ENCODE peak calls at places on chromosomes 12 and 14, in five cellular contexts. N, S, O, W and A are unnamed samples.

GRCh38 chr14:59274991-59275391 is 86.5 kb downstream of the DAAM1 start:
- DNase-seq in N (no peak), S (no peak), W (peak; percentile 67), O (no peak), A (no peak)

GRCh38 chr12:47433876-47434275 is 272.0 kb downstream of the RPAP3 start:
- DNase-seq in S (no peak), O (no peak), N (peak; percentile 24), W (peak; percentile 5), A (no peak)

GRCh38 chr12:3988519-3989217 is 115.5 kb upstream of the PARP11 start:
- DNase-seq in N (no peak), W (no peak), O (no peak), S (no peak), A (peak; percentile 67)

GRCh38 chr12:18595406-18595805 is 142.4 kb downstream of the PLCZ1 start:
- DNase-seq in O (peak; percentile 29), S (no peak), N (no peak), W (peak; percentile 60), A (no peak)

GRCh38 chr14:53955671-53956426 is 776 bp downstream of the BMP4 start:
- DNase-seq in O (peak; percentile 79), W (no peak), S (no peak), N (peak; percentile 13), A (no peak)

GRCh38 chr12:5318874-5319273 is 113.0 kb upstream of the NTF3 start:
- DNase-seq in N (peak; percentile 88), W (peak; percentile 31), O (no peak), S (peak; percentile 56), A (no peak)

GRCh38 chr14:92470215-92470614 is 43.4 kb upstream of the RIN3 start:
- DNase-seq in O (peak; percentile 11), W (peak; percentile 79), S (no peak), N (peak; percentile 85), A (no peak)

GRCh38 chr12:120903382-120903817 is 758 bp downstream of the SPPL3 start:
- DNase-seq in W (peak; percentile 42), S (no peak), N (peak; percentile 51), O (peak; percentile 41), A (no peak)

GRCh38 chr12:98678236-98678945 is 33.3 kb downstream of the APAF1 start:
- DNase-seq in S (no peak), W (no peak), N (no peak), O (peak; percentile 16), A (no peak)

GRCh38 chr14:96363751-96364336 is 518 bp downstream of the GSKIP start:
- DNase-seq in O (peak; percentile 67), N (peak; percentile 76), S (no peak), W (peak; percentile 48), A (peak; percentile 38)

GRCh38 chr14:49940805-49941421 is 48.0 kb downstream of the ARF6 start:
- DNase-seq in S (no peak), O (no peak), N (peak; percentile 69), W (peak; percentile 36), A (peak; percentile 27)

GRCh38 chr12:92138144-92138543 is 7.5 kb downstream of the BTG1 start:
- DNase-seq in O (no peak), S (no peak), W (peak; percentile 39), N (peak; percentile 21), A (peak; percentile 5)
- H3K4me3 ChIP-seq in O (peak overlapping the region; percentile 78), S (no peak overlapping the region), W (peak overlapping the region; percentile 87), N (peak overlapping the region; percentile 95), A (peak overlapping the region; percentile 95)

DNA sequence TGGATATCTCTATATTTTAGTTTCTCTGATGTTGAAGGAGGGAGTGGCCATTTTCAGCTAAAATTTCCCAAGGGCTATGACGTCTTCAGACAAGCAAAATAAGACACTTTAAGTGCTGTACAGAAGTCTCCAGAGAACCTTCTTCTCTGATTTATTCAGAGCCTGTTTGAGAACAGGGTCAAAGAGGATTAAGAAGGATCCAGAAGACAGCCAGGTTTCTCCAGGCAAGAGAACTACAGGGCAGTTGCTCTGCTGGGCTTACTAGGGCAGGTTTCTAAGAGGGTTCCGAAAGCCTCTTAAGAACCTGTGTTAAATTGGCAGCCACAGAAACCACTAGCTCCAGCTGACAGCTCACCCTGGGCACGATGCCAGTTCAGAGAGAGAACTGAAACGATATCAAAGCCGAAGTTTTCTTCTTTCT is 1.2 kb downstream of the MGP start:
- DNase-seq in O (no peak), W (peak; percentile 67), N (peak; percentile 87), S (no peak), A (peak; percentile 95)
- H2AFZ ChIP-seq in O (peak overlapping the region; percentile 61), W (peak overlapping the region; percentile 40), N (peak overlapping the region; percentile 54), S (no peak overlapping the region), A (no peak overlapping the region)

DNA sequence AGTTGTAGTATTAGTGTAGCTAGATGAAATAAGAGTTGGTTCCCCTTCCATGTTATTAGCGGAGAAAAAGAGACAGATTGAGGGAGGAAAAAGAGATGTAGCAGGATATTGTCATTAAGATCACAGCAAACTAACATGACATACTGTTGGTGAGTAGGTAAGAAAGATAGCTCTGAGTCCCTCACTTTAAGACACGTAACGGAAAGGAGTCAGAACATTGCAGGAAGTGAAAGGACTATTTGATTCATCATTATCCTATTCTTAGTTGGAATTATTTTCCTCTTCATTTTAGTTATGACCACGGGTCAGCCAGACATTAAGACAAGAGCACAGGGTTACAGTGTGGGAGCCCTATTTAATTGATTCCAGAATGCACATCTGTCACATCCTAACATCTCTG is 54.9 kb downstream of the TMX1 start:
- DNase-seq in W (no peak), N (peak; percentile 31), O (no peak), S (no peak), A (no peak)
- TF ChIP-seq EZH2phosphoT487 in W (no peak), N (no peak), O (no peak), S (no peak), A (no peak)

DNA sequence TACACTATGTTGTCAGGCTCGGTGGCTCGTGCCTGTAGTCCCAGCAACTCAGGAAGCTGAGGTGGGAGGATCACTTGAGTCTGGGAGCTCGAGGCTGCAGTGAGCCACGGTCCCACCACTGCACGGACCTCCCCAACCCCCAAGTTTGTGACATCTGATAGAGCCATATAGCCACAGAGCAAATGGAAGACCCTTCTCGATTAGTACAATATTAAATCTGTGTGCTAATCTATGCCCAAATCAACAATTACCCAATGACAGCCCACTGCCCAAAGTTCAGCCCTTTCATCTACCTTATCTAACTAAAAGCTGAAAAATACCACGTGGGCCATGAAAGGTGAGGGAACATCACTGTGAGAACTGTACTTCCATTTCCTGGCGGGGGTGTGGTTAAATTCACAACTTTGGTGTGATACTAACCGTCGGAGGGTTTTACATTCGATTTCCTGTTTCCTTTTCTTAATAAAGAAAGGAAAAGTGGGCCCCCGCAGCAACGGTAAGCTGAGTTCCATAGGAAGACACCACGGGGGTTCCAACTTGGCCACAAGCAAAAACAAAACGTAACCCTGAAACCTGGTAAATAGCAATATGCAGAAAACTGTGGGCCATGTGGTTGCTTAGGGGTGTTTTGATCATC is 31.2 kb upstream of the FOS start:
- DNase-seq in N (no peak), O (no peak), S (no peak), W (no peak), A (peak; percentile 39)
- H3K4me3 ChIP-seq in N (no peak overlapping the region), O (no peak overlapping the region), S (no peak overlapping the region), W (no peak overlapping the region), A (no peak overlapping the region)

DNA sequence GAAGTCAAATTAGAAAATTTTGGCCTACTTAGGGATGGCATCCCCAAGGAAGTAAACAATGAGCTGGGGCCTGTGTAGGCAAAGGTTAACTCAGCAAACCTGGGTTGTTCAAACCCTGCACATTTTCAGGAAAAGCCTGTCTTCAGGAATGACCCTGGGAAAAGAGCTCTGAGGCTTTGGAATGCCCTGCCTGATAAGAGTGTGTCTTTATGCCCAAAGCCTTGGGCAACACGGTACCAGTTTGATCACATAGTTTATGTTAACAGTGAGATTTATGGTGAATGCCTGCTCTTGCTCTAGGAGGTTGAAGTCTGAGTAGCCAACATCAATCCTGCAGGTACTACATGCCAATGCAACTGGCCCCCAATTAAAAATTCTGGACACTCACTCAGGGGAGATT is 28.2 kb upstream of the STAB2 start:
- DNase-seq in S (no peak), W (peak; percentile 22), O (no peak), N (no peak), A (no peak)
- H2AFZ ChIP-seq in S (no peak overlapping the region), W (no peak overlapping the region), O (no peak overlapping the region), N (no peak overlapping the region), A (no peak overlapping the region)